ENCODE peak calls at places on chromosomes 16 and 17, in ten cellular contexts. X, H, U, O, R, Y, J, L, P and C are unnamed samples. For H3K9me3 and H3K27me3, the result is how much of the 10 kb centered on the place peaks cover.

GRCh38 chr16:16166952-16167351 is 56.3 kb downstream of the ABCC6 start:
- DNase-seq in X (no peak), H (no peak), U (no peak), O (no peak), R (no peak), Y (no peak), J (no peak), L (no peak), P (no peak), C (no peak)

GRCh38 chr16:23071202-23072083 is 77.8 kb downstream of the USP31 start:
- DNase-seq in X (peak), H (peak), U (no peak), O (no peak), R (no peak), Y (no peak), J (peak), L (no peak), P (no peak), C (no peak)

GRCh38 chr17:59754547-59754946 is 47.1 kb downstream of the VMP1 start:
- DNase-seq in X (no peak), H (no peak), U (peak), O (no peak), R (no peak), Y (no peak), J (peak), L (no peak), P (no peak), C (peak)

GRCh38 chr17:39018267-39019134 is 51.3 kb upstream of the FBXO47 start:
- DNase-seq in X (no peak), H (no peak), U (no peak), O (no peak), R (no peak), Y (no peak), J (no peak), L (no peak), P (no peak), C (no peak)

GRCh38 chr17:30238387-30239088 is 3.0 kb upstream of the SLC6A4 start:
- DNase-seq in X (no peak), H (no peak), U (no peak), O (no peak), R (no peak), Y (no peak), J (no peak), L (no peak), P (no peak), C (no peak)

GRCh38 chr17:74947041-74947754 is 11.5 kb downstream of the OTOP3 start:
- DNase-seq in X (no peak), H (no peak), U (peak), O (no peak), R (no peak), Y (no peak), J (no peak), L (no peak), P (no peak), C (no peak)

GRCh38 chr16:1014771-1015495 is 33.4 kb downstream of the SOX8 start:
- DNase-seq in X (peak), H (no peak), U (no peak), O (no peak), R (peak), Y (peak), J (no peak), L (no peak), P (no peak), C (no peak)

GRCh38 chr17:56835259-56835575 is 1.3 kb downstream of the DGKE start:
- DNase-seq in X (no peak), H (no peak), U (no peak), O (no peak), R (no peak), Y (no peak), J (no peak), L (peak), P (no peak), C (peak)

GRCh38 chr16:66569131-66569530 is 2.9 kb downstream of the CMTM1 start:
- DNase-seq in X (no peak), H (no peak), U (no peak), O (no peak), R (no peak), Y (no peak), J (no peak), L (no peak), P (no peak), C (peak)

GRCh38 chr17:83089322-83090156 is 10.1 kb downstream of the METRNL start:
- DNase-seq in X (no peak), H (no peak), U (no peak), O (no peak), R (no peak), Y (no peak), J (no peak), L (peak), P (no peak), C (no peak)

GRCh38 chr17:1047177-1047885 is 50.4 kb downstream of the TIMM22 start:
- DNase-seq in X (peak), H (peak), U (no peak), O (no peak), R (peak), Y (no peak), J (peak), L (no peak), P (no peak), C (peak)

GRCh38 chr16:56389554-56389953 is 35.8 kb downstream of the AMFR start:
- DNase-seq in X (no peak), H (no peak), U (no peak), O (no peak), R (no peak), Y (no peak), J (peak), L (no peak), P (no peak), C (peak)

GRCh38 chr17:337866-338265 is 14.7 kb downstream of the RPH3AL start:
- DNase-seq in X (no peak), H (no peak), U (no peak), O (no peak), R (no peak), Y (no peak), J (no peak), L (no peak), P (no peak), C (no peak)

GRCh38 chr16:57976331-57976796 is 5.4 kb upstream of the CNGB1 start:
- DNase-seq in X (no peak), H (no peak), U (no peak), O (no peak), R (no peak), Y (no peak), J (peak), L (no peak), P (no peak), C (peak)

GRCh38 chr17:77214743-77215142 is 74.0 kb downstream of the SEC14L1 start:
- DNase-seq in X (no peak), H (no peak), U (no peak), O (no peak), R (no peak), Y (no peak), J (peak), L (peak), P (no peak), C (peak)

GRCh38 chr17:40313660-40314556 is 4.9 kb downstream of the RARA start:
- DNase-seq in X (no peak), H (no peak), U (no peak), O (no peak), R (no peak), Y (no peak), J (no peak), L (no peak), P (no peak), C (no peak)

GRCh38 chr16:56286819-56287218 is 95.5 kb downstream of the GNAO1 start:
- DNase-seq in X (no peak), H (no peak), U (no peak), O (no peak), R (no peak), Y (no peak), J (no peak), L (no peak), P (no peak), C (peak)

GRCh38 chr17:2706911-2707510 is 4.6 kb downstream of the CLUH start:
- DNase-seq in X (no peak), H (peak), U (peak), O (no peak), R (no peak), Y (no peak), J (no peak), L (no peak), P (no peak), C (no peak)

GRCh38 chr17:185445-186138 is 4.1 kb upstream of the DOC2B start:
- DNase-seq in X (no peak), H (no peak), U (no peak), O (no peak), R (no peak), Y (no peak), J (no peak), L (no peak), P (no peak), C (no peak)

GRCh38 chr17:16150251-16150859 is 65.0 kb downstream of the NCOR1 start:
- DNase-seq in X (no peak), H (no peak), U (no peak), O (no peak), R (no peak), Y (no peak), J (peak), L (no peak), P (no peak), C (peak)

GRCh38 chr16:11675561-11676511 is 7.6 kb downstream of the SNN start:
- DNase-seq in X (no peak), H (peak), U (no peak), O (no peak), R (peak), Y (no peak), J (no peak), L (peak), P (no peak), C (no peak)

GRCh38 chr17:62899349-62899748 is 66.7 kb upstream of the TANC2 start:
- DNase-seq in X (peak), H (no peak), U (no peak), O (no peak), R (no peak), Y (no peak), J (no peak), L (no peak), P (no peak), C (no peak)

GRCh38 chr17:58318627-58319180 is 9.9 kb downstream of the TSPOAP1 start:
- DNase-seq in X (no peak), H (no peak), U (no peak), O (no peak), R (no peak), Y (no peak), J (no peak), L (no peak), P (no peak), C (no peak)

GRCh38 chr16:9338068-9338467 is 246.6 kb downstream of the HAPSTR1 start:
- DNase-seq in X (no peak), H (no peak), U (no peak), O (no peak), R (no peak), Y (no peak), J (no peak), L (no peak), P (no peak), C (no peak)

GRCh38 chr16:3659200-3659599 is 4.7 kb downstream of the DNASE1 start:
- DNase-seq in X (no peak), H (no peak), U (no peak), O (no peak), R (no peak), Y (no peak), J (peak), L (no peak), P (no peak), C (peak)

GRCh38 chr16:10671729-10672128 is 23.0 kb downstream of the TEKT5 start:
- DNase-seq in X (no peak), H (no peak), U (no peak), O (no peak), R (no peak), Y (no peak), J (no peak), L (no peak), P (no peak), C (no peak)

GRCh38 chr16:67703626-67704025 is 15.5 kb downstream of the GFOD2 start:
- DNase-seq in X (no peak), H (no peak), U (no peak), O (no peak), R (no peak), Y (no peak), J (no peak), L (no peak), P (no peak), C (no peak)

GRCh38 chr17:50182783-50183438 is 17.1 kb downstream of the SGCA start:
- DNase-seq in X (no peak), H (peak), U (no peak), O (no peak), R (no peak), Y (no peak), J (peak), L (no peak), P (no peak), C (peak)

GRCh38 chr17:13888043-13888442 is 181.3 kb upstream of the COX10 start:
- DNase-seq in X (peak), H (peak), U (no peak), O (no peak), R (no peak), Y (no peak), J (peak), L (peak), P (no peak), C (peak)

GRCh38 chr17:77889866-77890760 is 68.4 kb upstream of the TNRC6C start:
- DNase-seq in X (no peak), H (no peak), U (peak), O (no peak), R (peak), Y (no peak), J (no peak), L (no peak), P (no peak), C (no peak)

GRCh38 chr16:4370151-4370550 is 1.5 kb upstream of the VASN start:
- DNase-seq in X (no peak), H (no peak), U (no peak), O (no peak), R (no peak), Y (no peak), J (no peak), L (no peak), P (no peak), C (no peak)

GRCh38 chr16:14564323-14564722 is 65.7 kb downstream of the PARN start:
- DNase-seq in X (no peak), H (no peak), U (no peak), O (no peak), R (no peak), Y (no peak), J (no peak), L (peak), P (no peak), C (no peak)

DNA sequence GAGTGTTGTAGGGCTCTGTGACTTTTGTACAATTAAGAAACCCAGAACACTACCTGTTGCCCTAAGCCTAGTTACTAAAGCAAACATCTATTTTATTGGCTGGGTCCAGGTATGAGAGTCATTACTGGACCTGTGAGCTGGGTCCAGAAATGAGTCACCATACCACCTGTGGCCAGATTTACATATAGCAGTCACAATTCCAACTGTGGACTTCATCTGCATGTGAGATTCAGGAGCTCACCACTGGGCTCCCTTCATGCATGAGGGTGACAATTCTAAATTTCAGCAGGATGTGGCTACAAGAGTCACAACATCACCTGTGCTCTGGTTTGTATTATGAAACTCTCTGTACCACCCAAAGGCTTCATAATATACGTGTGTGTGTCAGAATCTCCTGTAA is 2038.0 kb downstream of the TP53TG3F start:
- DNase-seq in X (no peak), H (no peak), U (no peak), O (no peak), R (no peak), Y (no peak), J (no peak), L (no peak), P (no peak), C (no peak)
- H3K9me3 ChIP-seq in X (under half), H (under half), U (under half), O (under half), R (under half), Y (under half), J (under half), L (under half), P (under half), C (under half)

DNA sequence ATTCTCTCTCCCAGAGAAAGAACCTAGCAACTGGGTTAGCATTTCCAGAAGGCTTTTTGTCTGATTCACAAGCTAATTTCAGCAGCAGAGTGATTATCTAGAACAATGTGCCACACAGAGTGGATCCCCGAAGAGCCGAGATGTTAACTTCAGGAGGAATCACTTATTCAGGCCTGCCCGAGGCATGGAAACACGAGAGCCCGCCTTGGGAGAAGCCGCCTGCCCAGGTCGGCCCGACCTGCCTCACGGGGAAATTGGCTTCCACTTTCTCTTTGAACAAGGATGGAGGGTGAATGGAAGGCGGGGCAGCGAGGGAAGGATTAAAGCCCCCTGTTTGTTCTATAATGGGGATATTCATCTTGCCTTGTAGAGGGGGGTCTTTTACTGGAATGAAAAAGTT is 32.8 kb downstream of the NTN1 start:
- DNase-seq in X (no peak), H (no peak), U (no peak), O (no peak), R (no peak), Y (no peak), J (no peak), L (no peak), P (no peak), C (no peak)
- H3K27me3 ChIP-seq in X (under half), H (under half), U (under half), O (under half), R (under half), Y (under half), J (under half), L (under half), P (under half), C (under half)

GRCh38 chr17:28746611-28747045 is 2.8 kb downstream of the TRAF4 start:
- DNase-seq in X (no peak), H (no peak), U (no peak), O (no peak), R (no peak), Y (no peak), J (no peak), L (peak), P (no peak), C (no peak)
- H3K27ac ChIP-seq in X (no peak), H (no peak), U (peak), O (no peak), R (no peak), Y (peak), J (peak), L (peak), P (peak), C (peak)

GRCh38 chr16:82011199-82011641 is at the start of gene SDR42E1:
- DNase-seq in X (peak), H (no peak), U (peak), O (peak), R (no peak), Y (no peak), J (no peak), L (peak), P (peak), C (peak)

GRCh38 chr16:82008957-82009592 is 2.2 kb downstream of the SDR42E1 start:
- DNase-seq in X (no peak), H (no peak), U (no peak), O (no peak), R (no peak), Y (no peak), J (no peak), L (no peak), P (no peak), C (no peak)

GRCh38 chr16:82005491-82005830 is 5.8 kb downstream of the SDR42E1 start:
- DNase-seq in X (no peak), H (no peak), U (no peak), O (no peak), R (no peak), Y (no peak), J (no peak), L (no peak), P (no peak), C (no peak)

GRCh38 chr16:82007189-82007588 is 4.1 kb downstream of the SDR42E1 start:
- DNase-seq in X (no peak), H (no peak), U (no peak), O (no peak), R (no peak), Y (no peak), J (no peak), L (peak), P (no peak), C (no peak)

DNA sequence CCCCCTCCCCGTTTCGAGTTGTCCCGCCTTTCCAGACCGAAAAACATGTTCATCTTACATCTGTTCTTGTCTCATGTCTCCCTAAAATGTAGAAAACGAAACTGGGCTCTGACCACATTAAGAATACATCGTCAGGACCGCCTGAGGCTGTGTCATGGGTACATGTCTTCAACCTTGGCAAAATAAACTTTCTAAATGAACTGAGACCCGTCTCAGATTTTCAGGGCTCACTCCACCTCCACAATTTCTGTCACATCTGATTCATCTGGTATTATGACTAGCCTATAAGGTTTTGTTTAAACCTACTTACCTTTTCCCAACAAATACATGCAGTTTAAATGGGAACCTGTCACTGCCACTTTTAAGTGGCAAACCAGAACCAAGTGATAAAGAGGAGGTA is 621 bp downstream of the SDR42E1 start:
- DNase-seq in X (no peak), H (no peak), U (no peak), O (no peak), R (no peak), Y (no peak), J (no peak), L (no peak), P (no peak), C (no peak)
- H3K9me3 ChIP-seq in X (under half), H (under half), U (under half), O (under half), R (under half), Y (under half), J (under half), L (under half), P (under half), C (under half)